ENCODE peak calls at places on chromosomes 5 and 9, in eight cellular contexts. S is BJ; P is NCI-H1694 treated with DMSO at 0.1 percent for 48 hours; G is retinal pigment epithelial cell; I is endothelial cell; F is activated CD4-positive, alpha-beta T cell treated with anti-CD3 and anti-CD28 coated beads, Interleukin-2, amount 50 U/mL, for 1 hour; E is natural killer cell; K is activated naive CD8-positive, alpha-beta T cell treated with anti-CD3 and anti-CD28 coated beads, Interleukin-2, amount 50 U/mL, for 24 hours. R is an unnamed sample.

GRCh38 chr5:1516615-1517601 is 6.9 kb downstream of the LPCAT1 start:
- DNase-seq in E (peak; percentile 15), S (peak; percentile 54), I (no peak), P (no peak), F (no peak), G (no peak), K (peak; percentile 1), R (peak; percentile 9)

GRCh38 chr5:462051-462481 is 19.1 kb downstream of the EXOC3 start:
- DNase-seq in E (no peak), G (no peak), I (no peak), F (no peak), P (no peak), K (no peak), S (no peak), R (no peak)

GRCh38 chr5:139204196-139204595 is 6.0 kb upstream of the SIL1 start:
- DNase-seq in S (no peak), F (no peak), P (no peak), I (no peak), E (no peak), G (no peak), K (no peak), R (no peak)

GRCh38 chr5:56917534-56917933 is 8.1 kb downstream of the SETD9 start:
- DNase-seq in G (no peak), P (no peak), K (no peak), E (no peak), I (no peak), F (no peak), S (no peak), R (no peak)

GRCh38 chr9:109181284-109181683 is 14.2 kb upstream of the FRRS1L start:
- DNase-seq in P (no peak), I (no peak), E (no peak), F (no peak), S (no peak), G (no peak), K (peak; percentile 25), R (no peak)

GRCh38 chr9:124322618-124323432 is 65.1 kb downstream of the NEK6 start:
- DNase-seq in F (no peak), P (no peak), G (no peak), S (no peak), K (no peak), E (no peak), I (no peak), R (no peak)

GRCh38 chr5:131252824-131253171 is 11.1 kb upstream of the CDC42SE2 start:
- DNase-seq in I (no peak), S (no peak), K (peak; percentile 72), E (peak; percentile 69), F (peak; percentile 73), G (no peak), P (no peak), R (peak; percentile 42)

GRCh38 chr5:7250609-7251008 is 145.3 kb upstream of the ADCY2 start:
- DNase-seq in P (no peak), E (no peak), K (no peak), I (no peak), S (no peak), F (no peak), G (no peak), R (no peak)

GRCh38 chr5:35415305-35415704 is 185.0 kb upstream of the PRLR start:
- DNase-seq in I (no peak), S (no peak), K (no peak), G (peak; percentile 39), F (no peak), P (no peak), E (no peak), R (no peak)

GRCh38 chr5:3659907-3660306 is 64.3 kb downstream of the IRX1 start:
- DNase-seq in E (no peak), S (no peak), I (no peak), G (no peak), P (no peak), K (no peak), F (no peak), R (no peak)

GRCh38 chr5:148623741-148624140 is 30.6 kb downstream of the HTR4 start:
- DNase-seq in K (no peak), S (no peak), E (no peak), I (no peak), G (no peak), F (no peak), P (no peak), R (no peak)

GRCh38 chr5:96197359-96197758 is 235.7 kb downstream of the PCSK1 start:
- DNase-seq in E (no peak), P (no peak), F (no peak), I (no peak), S (no peak), G (no peak), K (no peak), R (no peak)

GRCh38 chr5:151483647-151484046 is 36.2 kb downstream of the SLC36A1 start:
- DNase-seq in P (no peak), K (no peak), S (no peak), E (no peak), F (no peak), G (no peak), I (no peak), R (no peak)

GRCh38 chr5:104223885-104224773 is 661.5 kb upstream of the NUDT12 start:
- DNase-seq in S (no peak), E (no peak), I (no peak), F (no peak), K (no peak), P (no peak), G (no peak), R (no peak)

GRCh38 chr9:96129698-96130097 is 172.3 kb downstream of the HSD17B3 start:
- DNase-seq in S (no peak), G (no peak), P (no peak), I (peak; percentile 33), F (no peak), E (no peak), K (no peak), R (no peak)

GRCh38 chr9:69198526-69199250 is 24.6 kb downstream of the TJP2 start:
- DNase-seq in K (no peak), E (no peak), S (no peak), F (no peak), I (no peak), G (no peak), P (no peak), R (no peak)

GRCh38 chr5:63603001-63603400 is 359.2 kb downstream of the HTR1A start:
- DNase-seq in S (no peak), E (no peak), I (no peak), K (no peak), P (no peak), F (no peak), G (no peak), R (no peak)

GRCh38 chr9:33742519-33742918 is 52.8 kb upstream of the PRSS3 start:
- DNase-seq in E (no peak), I (no peak), F (no peak), P (no peak), K (no peak), S (no peak), G (no peak), R (no peak)

R was measured in ascending aorta.